ENCODE peak calls at places on chromosomes 13 and 19, in seven cellular contexts. One of them, this sample, is unnamed.

GRCh38 chr19:40229484-40229883 is 3.0 kb upstream of the CCNP start:
- DNase-seq in cardiac muscle cell: no peak
- DNase-seq in HT-29: no peak
- DNase-seq in activated naive CD8-positive, alpha-beta T cell treated with anti-CD3 and anti-CD28 coated beads, Interleukin-2, amount 50 U/mL, for 24 hours: no peak
- DNase-seq in HCEC 1CT: peak
- DNase-seq in psoas muscle: no peak
- DNase-seq in pancreas: no peak
- DNase-seq in this sample: peak

GRCh38 chr19:4444765-4445741 is 12.5 kb downstream of the UBXN6 start:
- DNase-seq in cardiac muscle cell: no peak
- DNase-seq in HT-29: no peak
- DNase-seq in activated naive CD8-positive, alpha-beta T cell treated with anti-CD3 and anti-CD28 coated beads, Interleukin-2, amount 50 U/mL, for 24 hours: no peak
- DNase-seq in HCEC 1CT: no peak
- DNase-seq in psoas muscle: peak
- DNase-seq in pancreas: peak
- DNase-seq in this sample: no peak

GRCh38 chr13:34750078-34750703 is 191.9 kb upstream of the NBEA start:
- DNase-seq in cardiac muscle cell: peak
- DNase-seq in HT-29: no peak
- DNase-seq in activated naive CD8-positive, alpha-beta T cell treated with anti-CD3 and anti-CD28 coated beads, Interleukin-2, amount 50 U/mL, for 24 hours: no peak
- DNase-seq in HCEC 1CT: no peak
- DNase-seq in psoas muscle: no peak
- DNase-seq in pancreas: no peak
- DNase-seq in this sample: no peak

GRCh38 chr13:107138987-107139386 is 571.0 kb upstream of the ARGLU1 start:
- DNase-seq in cardiac muscle cell: no peak
- DNase-seq in HT-29: no peak
- DNase-seq in activated naive CD8-positive, alpha-beta T cell treated with anti-CD3 and anti-CD28 coated beads, Interleukin-2, amount 50 U/mL, for 24 hours: no peak
- DNase-seq in HCEC 1CT: no peak
- DNase-seq in psoas muscle: no peak
- DNase-seq in pancreas: no peak
- DNase-seq in this sample: no peak

GRCh38 chr13:100543872-100544602 is 44.6 kb downstream of the GGACT start:
- DNase-seq in cardiac muscle cell: no peak
- DNase-seq in HT-29: no peak
- DNase-seq in activated naive CD8-positive, alpha-beta T cell treated with anti-CD3 and anti-CD28 coated beads, Interleukin-2, amount 50 U/mL, for 24 hours: no peak
- DNase-seq in HCEC 1CT: no peak
- DNase-seq in psoas muscle: no peak
- DNase-seq in pancreas: no peak
- DNase-seq in this sample: no peak

GRCh38 chr19:4152241-4152998 is 1.0 kb upstream of the CREB3L3 start:
- DNase-seq in cardiac muscle cell: no peak
- DNase-seq in HT-29: no peak
- DNase-seq in activated naive CD8-positive, alpha-beta T cell treated with anti-CD3 and anti-CD28 coated beads, Interleukin-2, amount 50 U/mL, for 24 hours: no peak
- DNase-seq in HCEC 1CT: no peak
- DNase-seq in psoas muscle: no peak
- DNase-seq in pancreas: no peak
- DNase-seq in this sample: no peak

GRCh38 chr13:98930014-98930625 is 47.7 kb downstream of the DOCK9 start:
- DNase-seq in cardiac muscle cell: no peak
- DNase-seq in HT-29: no peak
- DNase-seq in activated naive CD8-positive, alpha-beta T cell treated with anti-CD3 and anti-CD28 coated beads, Interleukin-2, amount 50 U/mL, for 24 hours: no peak
- DNase-seq in HCEC 1CT: no peak
- DNase-seq in psoas muscle: peak
- DNase-seq in pancreas: no peak
- DNase-seq in this sample: no peak

GRCh38 chr13:20182231-20182846 is 10.4 kb downstream of the GJB2 start:
- DNase-seq in cardiac muscle cell: peak
- DNase-seq in HT-29: peak
- DNase-seq in activated naive CD8-positive, alpha-beta T cell treated with anti-CD3 and anti-CD28 coated beads, Interleukin-2, amount 50 U/mL, for 24 hours: peak
- DNase-seq in HCEC 1CT: peak
- DNase-seq in psoas muscle: no peak
- DNase-seq in pancreas: no peak
- DNase-seq in this sample: peak

GRCh38 chr19:41206456-41206855 is 12.6 kb upstream of the AXL start:
- DNase-seq in cardiac muscle cell: no peak
- DNase-seq in HT-29: no peak
- DNase-seq in activated naive CD8-positive, alpha-beta T cell treated with anti-CD3 and anti-CD28 coated beads, Interleukin-2, amount 50 U/mL, for 24 hours: no peak
- DNase-seq in HCEC 1CT: no peak
- DNase-seq in psoas muscle: no peak
- DNase-seq in pancreas: no peak
- DNase-seq in this sample: no peak

GRCh38 chr19:7640803-7641202 is 3.9 kb downstream of the STXBP2 start:
- DNase-seq in cardiac muscle cell: no peak
- DNase-seq in HT-29: no peak
- DNase-seq in activated naive CD8-positive, alpha-beta T cell treated with anti-CD3 and anti-CD28 coated beads, Interleukin-2, amount 50 U/mL, for 24 hours: no peak
- DNase-seq in HCEC 1CT: no peak
- DNase-seq in psoas muscle: no peak
- DNase-seq in pancreas: peak
- DNase-seq in this sample: no peak

GRCh38 chr13:77687799-77688198 is 9.7 kb upstream of the SLAIN1 start:
- DNase-seq in cardiac muscle cell: no peak
- DNase-seq in HT-29: no peak
- DNase-seq in activated naive CD8-positive, alpha-beta T cell treated with anti-CD3 and anti-CD28 coated beads, Interleukin-2, amount 50 U/mL, for 24 hours: no peak
- DNase-seq in HCEC 1CT: no peak
- DNase-seq in psoas muscle: no peak
- DNase-seq in pancreas: no peak
- DNase-seq in this sample: no peak

This sample was measured in H54.